ENCODE peak calls at places on chromosome 16, in eight cellular contexts. F, C, O, Q, G, E, N and X are unnamed samples.

GRCh38 chr16:31464781-31465260 is 5.5 kb downstream of the ARMC5 start:
- DNase-seq in F (no peak), C (no peak), O (no peak), Q (no peak), G (no peak), E (no peak), N (no peak), X (no peak)

GRCh38 chr16:26261621-26262020 is 569.9 kb downstream of the HS3ST4 start:
- DNase-seq in F (no peak), C (no peak), O (no peak), Q (no peak), G (no peak), E (no peak), N (no peak), X (no peak)

GRCh38 chr16:86317617-86318021 is 192.7 kb upstream of the FOXF1 start:
- DNase-seq in F (no peak), C (no peak), O (no peak), Q (no peak), G (no peak), E (no peak), N (no peak), X (no peak)

GRCh38 chr16:75341934-75342811 is 90.7 kb upstream of the BCAR1 start:
- DNase-seq in F (no peak), C (no peak), O (no peak), Q (peak), G (no peak), E (no peak), N (no peak), X (peak)

GRCh38 chr16:89489040-89489721 is 1.2 kb downstream of the ANKRD11 start:
- DNase-seq in F (peak), C (peak), O (peak), Q (peak), G (peak), E (peak), N (peak), X (peak)

GRCh38 chr16:31078597-31079341 is 4.5 kb downstream of the ZNF646 start:
- DNase-seq in F (no peak), C (no peak), O (no peak), Q (no peak), G (no peak), E (no peak), N (no peak), X (no peak)

GRCh38 chr16:17565605-17566004 is 94.8 kb upstream of the XYLT1 start:
- DNase-seq in F (no peak), C (no peak), O (no peak), Q (no peak), G (no peak), E (no peak), N (no peak), X (no peak)

GRCh38 chr16:54244061-54244886 is 42.3 kb downstream of the IRX3 start:
- DNase-seq in F (no peak), C (no peak), O (no peak), Q (no peak), G (no peak), E (no peak), N (no peak), X (no peak)

GRCh38 chr16:27924411-27925118 is 138.9 kb downstream of the GSG1L start:
- DNase-seq in F (no peak), C (no peak), O (no peak), Q (peak), G (peak), E (no peak), N (no peak), X (peak)

GRCh38 chr16:84597518-84598390 is 20.1 kb downstream of the COTL1 start:
- DNase-seq in F (peak), C (peak), O (no peak), Q (no peak), G (no peak), E (no peak), N (no peak), X (no peak)

GRCh38 chr16:48384305-48384981 is 770 bp downstream of the SIAH1 start:
- DNase-seq in F (peak), C (peak), O (peak), Q (peak), G (peak), E (peak), N (no peak), X (peak)

GRCh38 chr16:31268033-31268365 is 8.2 kb downstream of the ITGAM start:
- DNase-seq in F (no peak), C (no peak), O (peak), Q (no peak), G (no peak), E (no peak), N (no peak), X (no peak)

GRCh38 chr16:17827313-17827712 is 356.6 kb upstream of the XYLT1 start:
- DNase-seq in F (no peak), C (no peak), O (no peak), Q (peak), G (no peak), E (no peak), N (no peak), X (no peak)

GRCh38 chr16:84514874-84515835 is 10.7 kb upstream of the MEAK7 start:
- DNase-seq in F (peak), C (peak), O (no peak), Q (no peak), G (peak), E (no peak), N (peak), X (no peak)

GRCh38 chr16:31695667-31696066 is 168.0 kb downstream of the AHSP start:
- DNase-seq in F (peak), C (peak), O (no peak), Q (no peak), G (no peak), E (no peak), N (no peak), X (no peak)

GRCh38 chr16:31350275-31351005 is 4.5 kb upstream of the ITGAX start:
- DNase-seq in F (no peak), C (no peak), O (no peak), Q (no peak), G (no peak), E (no peak), N (no peak), X (no peak)

GRCh38 chr16:14600164-14600563 is 29.9 kb downstream of the PARN start:
- DNase-seq in F (peak), C (no peak), O (no peak), Q (peak), G (peak), E (no peak), N (no peak), X (peak)

GRCh38 chr16:2739555-2740435 is 12.6 kb upstream of the SRRM2 start:
- DNase-seq in F (no peak), C (no peak), O (no peak), Q (no peak), G (no peak), E (no peak), N (no peak), X (no peak)